ENCODE peak calls at places on chromosomes 16 and 17, in six cellular contexts. S is HCT116, H is HepG2, M is GM12878, G is H1, Y is K562. B is an unnamed sample.

GRCh38 chr16:15980329-15980728 is 30.9 kb downstream of the ABCC1 start:
- DNase-seq in S (no peak), H (no peak), M (no peak), G (no peak), Y (no peak), B (no peak)

GRCh38 chr17:81952792-81953228 is 5.8 kb upstream of the MYADML2 start:
- DNase-seq in S (no peak), H (no peak), M (no peak), G (no peak), Y (no peak), B (no peak)

GRCh38 chr16:65212791-65213190 is 90.9 kb upstream of the CDH11 start:
- DNase-seq in S (no peak), H (no peak), M (no peak), G (no peak), Y (no peak), B (no peak)

GRCh38 chr17:43556292-43556691 is 10.2 kb upstream of the ETV4 start:
- DNase-seq in S (no peak), H (no peak), M (no peak), G (no peak), Y (peak; percentile 81), B (no peak)

GRCh38 chr16:3594316-3595109 is 16.9 kb downstream of the SLX4 start:
- DNase-seq in S (no peak), H (no peak), M (no peak), G (no peak), Y (no peak), B (no peak)

GRCh38 chr16:12503201-12503600 is 300.5 kb downstream of the CPPED1 start:
- DNase-seq in S (no peak), H (no peak), M (no peak), G (no peak), Y (no peak), B (no peak)

GRCh38 chr17:57256708-57257112 is 387 bp downstream of the MSI2 start:
- DNase-seq in S (no peak), H (no peak), M (no peak), G (no peak), Y (peak; percentile 57), B (no peak)

GRCh38 chr17:78742901-78743300 is 39.2 kb downstream of the CYTH1 start:
- DNase-seq in S (no peak), H (no peak), M (no peak), G (no peak), Y (no peak), B (no peak)

GRCh38 chr17:74176546-74177001 is 26.9 kb upstream of the RPL38 start:
- DNase-seq in S (peak; percentile 56), H (peak; percentile 60), M (no peak), G (peak; percentile 50), Y (peak; percentile 68), B (peak; percentile 55)

GRCh38 chr16:66920924-66921680 is 2.4 kb upstream of the CDH16 start:
- DNase-seq in S (no peak), H (no peak), M (no peak), G (no peak), Y (no peak), B (no peak)

GRCh38 chr17:57586099-57586702 is 158.9 kb downstream of the CCDC182 start:
- DNase-seq in S (no peak), H (no peak), M (no peak), G (no peak), Y (no peak), B (no peak)

GRCh38 chr17:40014375-40014980 is 762 bp upstream of the CSF3 start:
- DNase-seq in S (no peak), H (peak; percentile 40), M (no peak), G (no peak), Y (no peak), B (no peak)

GRCh38 chr17:55402374-55402773 is 19.3 kb downstream of the MMD start:
- DNase-seq in S (peak; percentile 6), H (no peak), M (no peak), G (no peak), Y (peak; percentile 20), B (no peak)

GRCh38 chr16:12229759-12230594 is 253.4 kb downstream of the SNX29 start:
- DNase-seq in S (no peak), H (peak; percentile 46), M (no peak), G (no peak), Y (no peak), B (no peak)

GRCh38 chr16:66787427-66787826 is 14.0 kb downstream of the TERB1 start:
- DNase-seq in S (no peak), H (no peak), M (no peak), G (no peak), Y (no peak), B (no peak)

GRCh38 chr17:63973930-63974593 is 1.3 kb upstream of the SCN4A start:
- DNase-seq in S (no peak), H (no peak), M (no peak), G (no peak), Y (no peak), B (no peak)

GRCh38 chr17:77684803-77685580 is 273.5 kb upstream of the TNRC6C start:
- DNase-seq in S (no peak), H (no peak), M (no peak), G (no peak), Y (no peak), B (no peak)

GRCh38 chr17:19378416-19379293 is at the start of gene MAPK7:
- DNase-seq in S (no peak), H (no peak), M (no peak), G (no peak), Y (peak; percentile 32), B (no peak)

GRCh38 chr16:1706386-1707192 is 594 bp downstream of the MAPK8IP3 start:
- DNase-seq in S (no peak), H (no peak), M (no peak), G (no peak), Y (peak; percentile 72), B (no peak)

GRCh38 chr17:58741121-58741625 is 14.5 kb upstream of the PPM1E start:
- DNase-seq in S (peak; percentile 59), H (peak; percentile 41), M (no peak), G (no peak), Y (no peak), B (no peak)

GRCh38 chr16:81623365-81624102 is 155.6 kb upstream of the PLCG2 start:
- DNase-seq in S (peak; percentile 53), H (peak; percentile 50), M (peak; percentile 37), G (no peak), Y (peak; percentile 51), B (peak; percentile 39)
- TF ChIP-seq ZNF274 in S (no peak), H (no peak), M (no peak), G (no peak), Y (no peak), B (no peak)

DNA sequence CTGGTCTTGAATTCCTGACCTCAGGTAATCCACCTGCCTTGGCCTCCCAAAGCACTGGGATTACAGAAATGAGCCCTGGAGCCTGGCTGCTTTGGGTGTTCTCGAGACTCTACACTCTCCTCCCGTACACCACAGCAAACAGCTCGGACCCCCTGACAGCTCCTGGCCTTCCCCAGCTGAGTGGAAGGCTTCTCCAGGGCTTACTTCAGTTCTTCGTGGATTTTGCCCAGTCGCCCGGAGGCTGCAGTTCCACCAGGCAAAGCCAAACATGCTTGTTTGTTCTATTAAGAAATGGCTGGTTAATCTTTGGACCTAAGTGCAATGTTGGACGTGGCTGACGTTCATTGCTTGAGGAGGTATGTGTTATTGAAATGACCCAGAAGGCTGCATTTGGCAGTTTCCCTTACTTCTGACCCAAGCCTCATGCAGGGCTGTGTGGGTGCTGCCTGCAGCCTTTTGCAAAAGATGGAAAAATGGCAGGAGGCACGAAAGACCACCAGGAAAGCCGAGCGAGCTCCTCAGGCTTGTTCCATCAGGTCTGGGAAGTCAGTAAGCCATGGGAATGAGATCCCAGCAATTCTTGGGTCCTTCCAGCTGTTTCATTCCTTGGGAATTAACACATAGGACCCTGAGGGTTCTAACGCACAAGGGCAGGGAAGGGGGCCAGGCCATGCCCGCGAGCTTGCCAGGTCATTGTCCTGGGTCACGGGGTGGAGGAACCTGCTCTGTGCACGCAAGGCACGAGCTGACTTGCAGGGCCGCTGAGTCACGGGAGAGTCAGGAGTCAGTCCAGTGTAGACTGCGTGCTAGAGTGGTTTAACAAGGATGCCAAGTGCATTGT is 23.9 kb upstream of the KLHDC4 start:
- DNase-seq in S (no peak), H (peak; percentile 95), M (no peak), G (no peak), Y (no peak), B (no peak)
- TF ChIP-seq ZNF274 in S (no peak), H (no peak), M (no peak), G (no peak), Y (no peak), B (no peak)

DNA sequence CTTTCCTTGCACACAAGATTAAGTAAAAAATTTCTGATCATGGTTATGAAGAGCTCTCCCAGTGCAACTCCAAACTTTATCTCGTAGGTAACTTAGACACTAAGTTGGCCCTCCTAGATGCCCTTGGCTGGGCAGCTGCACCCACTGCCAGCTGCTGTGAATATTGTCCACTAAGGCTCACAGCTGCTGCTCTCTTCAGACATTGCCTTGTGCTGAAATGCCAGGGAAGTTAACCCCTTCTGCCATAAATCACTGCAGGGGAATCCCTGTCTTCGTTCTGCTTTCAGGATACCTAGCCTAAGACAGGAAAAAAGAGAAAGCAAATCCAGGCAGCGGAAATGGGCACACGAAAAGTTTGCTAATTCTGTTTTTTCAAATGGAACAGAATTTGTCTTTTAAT is 106.4 kb downstream of the IRX5 start:
- DNase-seq in S (no peak), H (no peak), M (no peak), G (no peak), Y (no peak), B (no peak)
- TF ChIP-seq ZNF274 in S (no peak), H (no peak), M (no peak), G (no peak), Y (no peak), B (no peak)

GRCh38 chr17:47618416-47618815 is 31.3 kb upstream of the KPNB1 start:
- DNase-seq in S (peak; percentile 23), H (peak; percentile 17), M (no peak), G (no peak), Y (no peak), B (no peak)

GRCh38 chr17:47620503-47621245 is 29.0 kb upstream of the KPNB1 start:
- DNase-seq in S (peak; percentile 68), H (peak; percentile 52), M (no peak), G (no peak), Y (no peak), B (no peak)

GRCh38 chr17:47624727-47625068 is 25.0 kb upstream of the KPNB1 start:
- DNase-seq in S (no peak), H (no peak), M (no peak), G (no peak), Y (no peak), B (no peak)

GRCh38 chr17:47622179-47622549 is 27.6 kb upstream of the KPNB1 start:
- DNase-seq in S (no peak), H (no peak), M (no peak), G (no peak), Y (no peak), B (no peak)

DNA sequence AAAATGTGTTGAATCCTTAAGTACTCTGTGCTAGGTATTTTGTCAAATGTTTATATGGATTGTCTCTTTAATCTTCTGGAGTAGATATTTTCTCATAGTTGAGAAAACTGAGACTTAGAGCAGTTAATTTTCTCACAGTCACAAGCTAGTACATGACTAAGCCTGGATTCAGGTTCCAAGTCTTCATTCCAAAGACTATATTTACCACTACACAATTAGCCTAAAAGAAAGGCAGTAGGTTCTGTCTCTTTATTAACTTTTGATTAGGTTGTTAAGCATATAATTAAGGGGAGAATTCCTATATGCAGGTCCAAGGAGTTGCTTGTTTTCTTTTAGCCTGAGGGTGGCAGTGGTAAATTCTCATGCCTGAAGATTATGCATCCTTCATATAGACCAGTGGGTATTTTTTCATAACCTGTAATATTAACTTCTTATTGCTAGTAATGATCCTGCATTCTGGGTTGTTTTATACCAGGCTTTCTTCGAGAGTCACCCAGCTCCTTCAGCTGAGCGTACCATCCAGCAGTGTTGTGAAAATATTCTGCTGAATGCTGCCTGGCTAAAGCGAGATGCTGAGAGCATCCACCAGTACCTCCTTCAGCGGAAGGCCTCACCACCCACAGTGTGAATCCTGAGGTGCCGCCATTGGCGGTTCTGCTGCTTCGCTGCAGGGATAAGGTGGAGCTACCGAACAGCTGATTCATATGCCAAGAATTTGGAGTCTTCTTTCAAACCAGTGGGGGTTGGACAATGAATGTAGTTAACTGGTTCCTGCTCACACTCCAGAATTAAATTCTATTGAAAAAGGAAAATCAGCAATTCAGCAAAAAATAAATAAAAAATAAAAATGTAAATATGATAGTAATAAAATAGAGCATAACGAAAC is 28.2 kb upstream of the KPNB1 start:
- DNase-seq in S (peak; percentile 82), H (no peak), M (no peak), G (peak; percentile 41), Y (no peak), B (peak; percentile 46)
- TF ChIP-seq ZNF274 in S (no peak), H (no peak), M (no peak), G (no peak), Y (no peak), B (no peak)

B was measured in NT2/D1.